ENCODE peak calls at places on chromosomes 16 and 17, in five cellular contexts. E, W, G, V and B are unnamed samples.

GRCh38 chr17:11292491-11292890 is 51.5 kb downstream of the SHISA6 start:
- DNase-seq in E (no peak), W (no peak), V (no peak), G (no peak), B (no peak)

GRCh38 chr16:4924593-4925378 is 12.2 kb downstream of the PPL start:
- DNase-seq in W (peak; percentile 84), V (no peak), G (no peak), E (no peak), B (no peak)

GRCh38 chr17:27668488-27668823 is 37.5 kb downstream of the LGALS9 start:
- DNase-seq in E (no peak), W (no peak), V (no peak), G (no peak), B (no peak)

GRCh38 chr16:84677849-84678248 is 22.0 kb upstream of the USP10 start:
- DNase-seq in W (no peak), V (no peak), E (no peak), G (no peak), B (no peak)

GRCh38 chr16:51103590-51103989 is 47.5 kb downstream of the SALL1 start:
- DNase-seq in G (no peak), E (no peak), W (no peak), V (no peak), B (no peak)

GRCh38 chr17:67246648-67247415 is 1.8 kb upstream of the HELZ start:
- DNase-seq in E (peak; percentile 89), V (peak; percentile 15), G (peak; percentile 54), W (peak; percentile 97), B (no peak)

GRCh38 chr17:4808378-4808767 is 1.4 kb downstream of the PLD2 start:
- DNase-seq in G (no peak), W (no peak), E (no peak), V (no peak), B (no peak)

GRCh38 chr16:19085679-19086200 is 18.3 kb downstream of the COQ7 start:
- DNase-seq in W (no peak), G (no peak), E (no peak), V (no peak), B (no peak)

GRCh38 chr17:79294459-79295071 is 219.9 kb downstream of the ENGASE start:
- DNase-seq in V (no peak), G (peak; percentile 62), E (no peak), W (peak; percentile 36), B (no peak)

GRCh38 chr16:83336630-83337029 is 471.1 kb upstream of the HSBP1 start:
- DNase-seq in G (no peak), E (no peak), V (no peak), W (no peak), B (no peak)

GRCh38 chr16:14186954-14187306 is 115.8 kb downstream of the MRTFB start:
- DNase-seq in V (no peak), W (no peak), G (no peak), E (no peak), B (no peak)

DNA sequence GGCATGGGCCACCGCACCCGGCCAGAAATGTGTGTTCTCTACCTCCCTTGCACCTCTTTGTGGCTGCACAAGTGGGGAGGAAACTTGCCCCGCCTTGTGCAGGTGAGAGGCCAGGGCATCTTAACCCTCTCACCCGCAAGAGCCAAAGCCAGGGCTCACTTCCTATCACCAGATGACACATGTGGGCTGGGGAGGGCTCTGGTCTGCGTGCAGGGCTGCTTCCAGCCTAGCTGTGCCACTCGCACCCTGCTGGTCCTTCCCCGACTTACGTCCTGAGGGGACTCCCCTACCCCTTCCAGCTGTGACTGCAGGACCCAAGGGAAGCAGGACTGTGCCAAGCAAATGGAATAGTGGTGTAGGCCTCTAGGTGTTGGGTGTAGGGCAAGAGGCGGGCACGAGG is 6.9 kb downstream of the MIEF2 start:
- DNase-seq in E (no peak), G (no peak), V (no peak), W (no peak), B (no peak)
- TF ChIP-seq TAF1 in E (no peak), G (no peak), V (no peak), W (no peak), B (no peak)

DNA sequence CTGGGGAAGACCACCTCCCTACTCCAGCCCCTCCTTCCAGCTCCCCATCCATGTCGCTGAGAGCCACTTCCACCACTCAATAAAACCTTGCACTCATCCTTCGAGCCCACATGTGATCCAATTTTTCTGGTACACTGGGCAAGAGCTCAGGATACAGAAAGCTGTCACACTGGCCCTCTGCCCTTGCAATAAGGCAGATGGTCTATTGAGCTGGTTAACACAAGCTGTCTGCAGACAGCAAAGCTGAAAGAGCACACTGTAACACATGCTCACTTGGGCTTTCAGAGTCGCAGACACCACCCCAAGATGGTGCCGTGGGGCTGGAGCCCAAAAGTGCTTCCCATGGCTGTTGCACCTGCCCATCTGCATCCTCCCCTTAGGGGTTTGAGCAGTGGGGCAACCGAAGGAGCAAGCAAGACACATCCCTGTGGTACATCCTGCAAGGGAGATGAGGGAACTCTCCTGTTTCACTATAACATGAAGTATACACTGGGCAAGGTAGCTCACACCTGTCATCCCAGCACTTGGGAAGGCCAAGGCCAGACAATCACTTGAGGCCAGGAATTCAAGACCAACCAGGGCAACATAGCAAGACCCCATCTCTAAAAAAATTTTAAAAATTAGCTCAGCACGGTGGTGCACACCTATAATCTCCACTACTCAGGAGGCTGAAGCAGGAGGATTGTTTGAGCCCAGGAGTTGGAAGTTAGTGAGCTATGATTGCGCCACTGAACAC is 52.8 kb upstream of the C17orf78 start:
- DNase-seq in G (no peak), W (no peak), V (no peak), E (no peak), B (no peak)
- TF ChIP-seq POLR2A in G (no peak), W (no peak), V (no peak), E (no peak), B (no peak)

DNA sequence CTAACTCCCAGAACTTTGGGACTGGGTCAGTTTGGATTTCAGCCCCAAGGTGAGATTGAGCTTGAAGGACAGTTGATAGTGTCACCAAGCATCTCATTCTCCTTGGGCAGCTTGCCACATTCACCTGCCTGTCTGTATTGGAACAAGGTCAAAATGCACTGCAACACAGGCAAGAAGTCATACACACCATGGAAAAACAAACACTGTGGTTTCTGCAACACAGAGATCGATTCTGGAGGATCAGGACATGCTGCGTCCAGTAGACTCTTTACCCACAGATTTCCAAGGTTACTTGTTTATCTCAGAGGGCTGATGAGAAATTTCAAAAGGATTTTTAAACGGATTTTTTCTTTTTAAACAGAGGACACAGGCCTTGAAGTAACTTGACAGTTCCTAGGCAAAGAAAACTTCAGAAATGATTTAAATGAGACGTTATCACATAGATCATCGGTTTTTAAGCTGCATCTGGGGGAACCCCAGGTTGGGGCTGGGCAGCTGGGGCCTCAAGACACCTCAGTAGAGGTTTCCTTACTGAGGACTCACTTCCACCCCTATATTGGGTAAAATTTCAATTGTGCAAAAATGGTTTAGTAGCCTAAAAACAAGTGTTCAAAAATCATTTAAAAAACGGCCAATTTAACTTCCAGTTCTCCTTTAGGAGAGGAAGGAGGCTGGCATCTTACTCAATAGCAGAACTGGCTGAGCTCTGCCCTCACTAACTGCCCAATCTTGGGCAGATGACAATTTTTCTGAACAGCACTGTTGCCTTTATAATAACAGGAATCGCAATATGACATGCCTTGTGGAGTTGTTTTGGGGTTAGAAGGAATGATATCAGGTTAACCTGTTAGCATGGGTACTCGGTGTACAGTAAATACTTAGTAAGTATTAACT is 299.3 kb downstream of the XYLT1 start:
- DNase-seq in G (no peak), V (no peak), E (no peak), W (peak; percentile 30), B (no peak)
- TF ChIP-seq TAF1 in G (no peak), V (no peak), E (no peak), W (no peak), B (no peak)

GRCh38 chr17:56960596-56961538 is at the start of gene COIL:
- DNase-seq in W (peak; percentile 92), V (peak; percentile 84), G (peak; percentile 82), E (peak; percentile 65), B (peak; percentile 81)
- TF ChIP-seq POLR2A in W (peak; percentile 78), V (peak; percentile 83), G (peak; percentile 94), E (peak; percentile 93), B (peak; percentile 79)

GRCh38 chr17:47615766-47616424 is 33.8 kb upstream of the KPNB1 start:
- DNase-seq in V (no peak), W (peak; percentile 52), G (no peak), E (peak; percentile 16), B (no peak)
- TF ChIP-seq TAF1 in V (no peak), W (no peak), G (no peak), E (no peak), B (no peak)